ENCODE peak calls at places on chromosome 12, in nine cellular contexts. B, R, O, K, N, Y, S, Z and M are unnamed samples.

GRCh38 chr12:132021031-132021871 is 71.5 kb downstream of the EP400 start:
- DNase-seq in B (no peak), R (no peak), O (no peak), K (no peak), N (no peak), Y (no peak), S (no peak), Z (no peak), M (no peak)

GRCh38 chr12:59689776-59690175 is 93.9 kb downstream of the SLC16A7 start:
- DNase-seq in B (no peak), R (no peak), O (no peak), K (no peak), N (no peak), Y (no peak), S (no peak), Z (no peak), M (no peak)

GRCh38 chr12:108594-108993 is 42.0 kb downstream of the IQSEC3 start:
- DNase-seq in B (no peak), R (peak), O (peak), K (no peak), N (no peak), Y (no peak), S (no peak), Z (peak), M (peak)

GRCh38 chr12:98053202-98053601 is 462.2 kb upstream of the TMPO start:
- DNase-seq in B (no peak), R (no peak), O (no peak), K (no peak), N (no peak), Y (no peak), S (no peak), Z (no peak), M (no peak)

GRCh38 chr12:92363295-92364146 is 217.9 kb upstream of the BTG1 start:
- DNase-seq in B (peak), R (peak), O (no peak), K (no peak), N (peak), Y (no peak), S (no peak), Z (no peak), M (peak)

GRCh38 chr12:25501565-25501964 is 51.5 kb downstream of the LMNTD1 start:
- DNase-seq in B (no peak), R (no peak), O (no peak), K (no peak), N (no peak), Y (no peak), S (no peak), Z (no peak), M (no peak)

GRCh38 chr12:78406776-78407335 is 457.7 kb upstream of the SYT1 start:
- DNase-seq in B (no peak), R (no peak), O (no peak), K (no peak), N (no peak), Y (no peak), S (no peak), Z (no peak), M (no peak)

GRCh38 chr12:78331764-78332163 is 501.1 kb downstream of the NAV3 start:
- DNase-seq in B (no peak), R (no peak), O (no peak), K (no peak), N (no peak), Y (no peak), S (no peak), Z (no peak), M (no peak)

GRCh38 chr12:89369166-89369565 is 16.9 kb upstream of the DUSP6 start:
- DNase-seq in B (no peak), R (no peak), O (no peak), K (no peak), N (no peak), Y (no peak), S (no peak), Z (no peak), M (no peak)

GRCh38 chr12:53952335-53952694 is 2.4 kb upstream of the HOXC12 start:
- DNase-seq in B (no peak), R (no peak), O (no peak), K (no peak), N (no peak), Y (no peak), S (no peak), Z (no peak), M (no peak)

GRCh38 chr12:50101663-50102062 is 2.1 kb upstream of the GPD1 start:
- DNase-seq in B (no peak), R (no peak), O (no peak), K (no peak), N (no peak), Y (peak), S (no peak), Z (no peak), M (no peak)

GRCh38 chr12:25796523-25797000 is 161.9 kb upstream of the RASSF8 start:
- DNase-seq in B (no peak), R (no peak), O (no peak), K (no peak), N (no peak), Y (no peak), S (no peak), Z (no peak), M (no peak)

GRCh38 chr12:100437038-100437841 is 36.4 kb upstream of the NR1H4 start:
- DNase-seq in B (no peak), R (no peak), O (no peak), K (no peak), N (no peak), Y (no peak), S (no peak), Z (no peak), M (no peak)

GRCh38 chr12:28961948-28962384 is 187.1 kb upstream of the FAR2 start:
- DNase-seq in B (no peak), R (no peak), O (no peak), K (no peak), N (no peak), Y (no peak), S (no peak), Z (no peak), M (no peak)

GRCh38 chr12:91355150-91356006 is 172.8 kb upstream of the DCN start:
- DNase-seq in B (peak), R (peak), O (peak), K (peak), N (peak), Y (peak), S (peak), Z (peak), M (peak)

GRCh38 chr12:26318661-26319068 is 123.3 kb downstream of the SSPN start:
- DNase-seq in B (peak), R (peak), O (no peak), K (no peak), N (no peak), Y (no peak), S (no peak), Z (no peak), M (peak)

GRCh38 chr12:10701226-10701681 is 21.9 kb downstream of the YBX3 start:
- DNase-seq in B (no peak), R (no peak), O (no peak), K (no peak), N (no peak), Y (no peak), S (no peak), Z (no peak), M (no peak)

GRCh38 chr12:50637870-50638481 is 125.9 kb upstream of the ATF1 start:
- DNase-seq in B (no peak), R (no peak), O (no peak), K (no peak), N (no peak), Y (peak), S (no peak), Z (no peak), M (no peak)

GRCh38 chr12:121241203-121241970 is 31.5 kb downstream of the P2RX4 start:
- DNase-seq in B (no peak), R (no peak), O (no peak), K (no peak), N (no peak), Y (no peak), S (no peak), Z (no peak), M (no peak)

GRCh38 chr12:70246580-70246979 is 3.3 kb downstream of the CNOT2 start:
- DNase-seq in B (no peak), R (no peak), O (no peak), K (no peak), N (no peak), Y (no peak), S (no peak), Z (no peak), M (no peak)

GRCh38 chr12:6273931-6274687 is 36.4 kb upstream of the PLEKHG6 start:
- DNase-seq in B (no peak), R (peak), O (no peak), K (no peak), N (no peak), Y (no peak), S (peak), Z (no peak), M (no peak)

GRCh38 chr12:3611853-3612703 is 121.1 kb downstream of the PRMT8 start:
- DNase-seq in B (no peak), R (no peak), O (no peak), K (no peak), N (no peak), Y (no peak), S (peak), Z (no peak), M (no peak)

GRCh38 chr12:69987453-69988102 is 162.6 kb downstream of the MYRFL start:
- DNase-seq in B (no peak), R (no peak), O (no peak), K (no peak), N (no peak), Y (peak), S (no peak), Z (no peak), M (peak)

GRCh38 chr12:62865860-62866407 is 69.0 kb downstream of the PPM1H start:
- DNase-seq in B (no peak), R (no peak), O (no peak), K (no peak), N (no peak), Y (peak), S (no peak), Z (no peak), M (no peak)

GRCh38 chr12:46354111-46354798 is 18.3 kb downstream of the SLC38A2 start:
- DNase-seq in B (no peak), R (no peak), O (no peak), K (no peak), N (no peak), Y (no peak), S (no peak), Z (no peak), M (no peak)

GRCh38 chr12:114450019-114450418 is 44.1 kb upstream of the TBX5 start:
- DNase-seq in B (no peak), R (no peak), O (no peak), K (no peak), N (no peak), Y (no peak), S (no peak), Z (no peak), M (no peak)

GRCh38 chr12:32332446-32332845 is 66.9 kb upstream of the FGD4 start:
- DNase-seq in B (no peak), R (no peak), O (no peak), K (no peak), N (no peak), Y (no peak), S (no peak), Z (no peak), M (no peak)

GRCh38 chr12:181921-182320 is 32.0 kb downstream of the SLC6A12 start:
- DNase-seq in B (no peak), R (no peak), O (peak), K (no peak), N (no peak), Y (no peak), S (no peak), Z (no peak), M (no peak)

GRCh38 chr12:643478-644292 is 19.6 kb downstream of the NINJ2 start:
- DNase-seq in B (no peak), R (peak), O (no peak), K (no peak), N (no peak), Y (no peak), S (no peak), Z (peak), M (peak)

GRCh38 chr12:2550470-2551090 is 244.2 kb upstream of the FKBP4 start:
- DNase-seq in B (no peak), R (no peak), O (no peak), K (no peak), N (no peak), Y (no peak), S (no peak), Z (no peak), M (no peak)

GRCh38 chr12:101597164-101597563 is 2.4 kb downstream of the MYBPC1 start:
- DNase-seq in B (peak), R (no peak), O (no peak), K (no peak), N (no peak), Y (no peak), S (no peak), Z (no peak), M (no peak)

GRCh38 chr12:20578142-20578541 is 117.0 kb upstream of the SLCO1C1 start:
- DNase-seq in B (no peak), R (no peak), O (no peak), K (no peak), N (no peak), Y (no peak), S (no peak), Z (no peak), M (no peak)

GRCh38 chr12:116708826-116709756 is 28.8 kb downstream of the SPRING1 start:
- DNase-seq in B (no peak), R (peak), O (peak), K (peak), N (peak), Y (peak), S (no peak), Z (peak), M (peak)
- H3K4me3 ChIP-seq in B (peak), R (no peak), O (no peak), K (no peak), N (no peak), Y (peak), S (no peak), Z (no peak), M (no peak)

GRCh38 chr12:76023069-76023690 is 8.4 kb downstream of the PHLDA1 start:
- DNase-seq in B (no peak), R (no peak), O (no peak), K (no peak), N (no peak), Y (no peak), S (no peak), Z (no peak), M (no peak)
- H3K27ac ChIP-seq in B (no peak), R (no peak), O (no peak), K (no peak), N (no peak), Y (peak), S (no peak), Z (no peak), M (no peak)

DNA sequence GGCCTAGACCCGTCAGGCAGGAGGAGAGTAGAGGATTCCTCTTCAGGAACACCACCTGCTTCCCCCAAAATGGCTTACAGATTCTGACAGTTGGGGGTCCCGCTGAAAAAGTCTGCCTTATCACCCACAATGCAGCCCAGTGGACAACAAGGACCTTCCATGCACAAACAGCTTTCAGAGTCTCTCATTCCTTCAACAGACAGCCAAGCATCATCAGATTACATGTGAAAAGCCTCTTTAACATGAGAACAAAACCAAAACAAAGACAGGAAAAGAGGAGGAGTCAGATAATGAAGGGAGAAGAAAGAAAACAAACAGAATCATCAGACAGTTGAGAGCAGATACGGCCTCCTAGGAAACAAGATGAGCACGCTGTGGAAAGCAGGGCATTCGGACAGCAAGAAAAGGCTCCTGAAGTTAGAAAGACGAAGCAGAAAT is 18.3 kb downstream of the KCTD10 start:
- DNase-seq in B (no peak), R (no peak), O (no peak), K (no peak), N (no peak), Y (no peak), S (no peak), Z (no peak), M (no peak)
- H3K4me3 ChIP-seq in B (no peak), R (no peak), O (no peak), K (no peak), N (no peak), Y (no peak), S (no peak), Z (no peak), M (no peak)

GRCh38 chr12:125065021-125065752 is at the start of gene AACS:
- DNase-seq in B (peak), R (peak), O (peak), K (peak), N (peak), Y (peak), S (peak), Z (peak), M (peak)
- H3K27ac ChIP-seq in B (peak), R (no peak), O (peak), K (peak), N (peak), Y (peak), S (no peak), Z (peak), M (peak)

GRCh38 chr12:17266856-17267255 is 660.9 kb upstream of the LMO3 start:
- DNase-seq in B (no peak), R (no peak), O (no peak), K (no peak), N (no peak), Y (no peak), S (no peak), Z (no peak), M (no peak)
- H3K4me3 ChIP-seq in B (no peak), R (no peak), O (no peak), K (no peak), N (no peak), Y (no peak), S (no peak), Z (no peak), M (no peak)

DNA sequence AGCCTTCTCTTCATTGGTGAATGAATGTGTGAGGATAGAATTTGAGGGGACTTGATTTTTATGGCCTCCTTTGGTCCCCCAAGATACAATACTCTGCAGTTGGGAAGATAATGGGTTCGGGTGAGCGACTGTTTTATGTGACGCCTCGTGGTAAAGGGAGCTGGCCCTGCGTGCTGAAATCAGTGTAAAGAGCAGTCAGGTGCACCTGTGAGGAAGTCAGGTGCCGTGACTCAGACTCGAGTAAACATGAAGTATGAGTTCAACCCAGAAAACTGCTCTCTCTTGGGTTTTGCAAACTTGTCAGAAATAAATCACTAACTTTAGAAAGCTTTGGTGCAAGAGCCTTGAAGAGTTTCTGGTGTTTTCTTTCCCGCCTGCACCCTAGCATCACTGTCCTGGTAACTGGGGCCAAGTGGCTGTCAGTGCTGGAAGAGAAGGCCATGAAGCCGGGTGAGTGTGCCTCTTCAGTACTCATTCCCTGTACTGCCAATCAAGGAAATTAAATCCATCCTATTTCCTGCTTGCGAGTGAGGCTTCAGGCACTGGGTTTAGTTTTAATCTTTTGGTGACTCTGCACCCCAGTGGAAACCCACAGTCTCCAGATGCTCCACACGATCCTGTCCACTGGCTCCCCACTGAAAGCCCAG is 59.2 kb downstream of the AACS start:
- DNase-seq in B (no peak), R (no peak), O (no peak), K (peak), N (no peak), Y (no peak), S (no peak), Z (peak), M (no peak)
- H3K27ac ChIP-seq in B (no peak), R (no peak), O (no peak), K (peak), N (no peak), Y (no peak), S (no peak), Z (peak), M (no peak)

DNA sequence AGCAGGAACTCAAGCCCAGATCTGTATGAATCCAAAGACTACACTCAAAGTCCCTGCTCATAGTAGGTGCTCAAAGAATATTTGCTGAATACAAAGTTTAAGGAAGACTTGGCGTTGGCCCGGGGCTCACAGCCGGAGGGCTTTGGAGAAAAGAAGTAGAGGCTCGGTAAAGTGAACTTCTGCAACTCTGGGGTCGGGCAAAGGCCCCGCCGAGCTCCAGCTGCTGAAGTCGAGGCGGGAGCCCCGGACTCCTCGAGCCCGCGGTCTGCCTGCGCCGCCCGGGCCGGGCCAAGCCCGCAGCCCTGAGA is 335 bp downstream of the GCN1 start:
- DNase-seq in B (no peak), R (no peak), O (no peak), K (no peak), N (no peak), Y (no peak), S (no peak), Z (no peak), M (no peak)
- H3K4me3 ChIP-seq in B (peak), R (peak), O (peak), K (peak), N (peak), Y (peak), S (peak), Z (peak), M (peak)

DNA sequence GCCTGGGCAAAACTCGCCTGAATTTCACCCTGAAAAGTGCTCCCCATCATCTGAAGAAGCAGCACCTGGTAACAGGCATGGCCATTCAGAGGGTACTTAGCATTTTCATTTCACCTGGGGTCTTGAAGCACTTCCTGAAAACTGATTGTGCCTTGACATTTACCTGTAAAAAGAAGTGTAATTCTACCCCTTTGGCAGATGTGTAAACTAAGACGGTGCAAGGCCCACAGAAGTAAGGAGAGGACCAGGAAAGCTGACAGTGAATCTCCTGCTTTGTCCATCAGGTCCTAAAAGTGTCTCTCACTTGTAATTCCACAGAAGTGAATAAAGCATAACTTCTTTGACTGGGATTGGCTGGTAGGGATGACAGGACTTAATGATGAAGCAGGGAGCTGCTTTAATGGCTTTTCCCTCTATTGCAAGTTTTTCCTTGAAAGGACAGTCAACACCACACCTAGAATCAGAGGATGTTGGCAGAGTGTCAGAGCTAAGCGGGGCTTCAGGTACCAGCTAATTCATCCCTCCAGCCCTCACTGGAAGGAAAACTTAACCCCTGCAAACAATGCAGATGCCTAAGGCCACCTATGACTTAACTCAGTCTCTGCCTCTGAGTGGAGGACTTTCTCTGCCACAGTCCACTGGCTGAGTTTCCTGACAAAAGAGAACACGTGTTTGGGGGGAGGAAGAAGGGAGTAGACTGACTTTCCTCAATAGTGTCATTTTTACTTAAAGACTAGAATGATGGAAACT is 74.8 kb downstream of the NUAK1 start:
- DNase-seq in B (no peak), R (no peak), O (no peak), K (no peak), N (no peak), Y (no peak), S (no peak), Z (no peak), M (no peak)
- H3K27ac ChIP-seq in B (no peak), R (no peak), O (no peak), K (no peak), N (no peak), Y (no peak), S (peak), Z (no peak), M (no peak)